ENCODE peak calls at places on chromosomes 7 and 10, in four cellular contexts. W is IMR-90, Y is H1, B is H9. D is an unnamed sample.

GRCh38 chr7:114508096-114508495 is 93.5 kb downstream of the FOXP2 start:
- DNase-seq in B (no peak), W (peak), Y (no peak), D (no peak)

GRCh38 chr7:151680810-151681209 is 161.1 kb upstream of the RHEB start:
- DNase-seq in B (no peak), W (peak), Y (no peak), D (no peak)

GRCh38 chr7:24926623-24927539 is 53.1 kb downstream of the OSBPL3 start:
- DNase-seq in Y (no peak), W (peak), B (no peak), D (peak)

GRCh38 chr7:6655636-6656385 is 18.7 kb downstream of the ZNF316 start:
- DNase-seq in W (no peak), Y (no peak), B (no peak), D (no peak)

GRCh38 chr7:74625446-74625845 is 32.1 kb upstream of the GTF2I start:
- DNase-seq in Y (no peak), W (peak), B (no peak), D (no peak)

GRCh38 chr7:105621617-105622016 is 40.3 kb upstream of the EFCAB10 start:
- DNase-seq in B (peak), Y (no peak), W (peak), D (no peak)

GRCh38 chr7:83970081-83970480 is 224.5 kb downstream of the SEMA3A start:
- DNase-seq in B (no peak), Y (no peak), W (no peak), D (no peak)

GRCh38 chr7:50953303-50953702 is 170.6 kb upstream of the GRB10 start:
- DNase-seq in W (no peak), Y (no peak), B (no peak), D (no peak)

GRCh38 chr10:133199488-133199885 is 30.5 kb upstream of the UTF1 start:
- DNase-seq in W (no peak), B (no peak), Y (no peak), D (no peak)

GRCh38 chr10:49833162-49833561 is 71.0 kb upstream of the OGDHL start:
- DNase-seq in W (no peak), Y (no peak), B (no peak), D (no peak)

GRCh38 chr10:24953350-24954074 is 1.1 kb upstream of the PRTFDC1 start:
- DNase-seq in B (no peak), W (peak), Y (no peak), D (no peak)

GRCh38 chr7:82444220-82445049 is 858 bp upstream of the CACNA2D1 start:
- DNase-seq in B (peak), W (no peak), Y (no peak), D (peak)

GRCh38 chr7:118696879-118697278 is 472.4 kb downstream of the ANKRD7 start:
- DNase-seq in Y (no peak), W (no peak), B (no peak), D (no peak)

GRCh38 chr10:125599194-125599593 is 83.8 kb downstream of the TEX36 start:
- DNase-seq in Y (no peak), B (no peak), W (no peak), D (no peak)
- H3K56ac ChIP-seq in Y (no peak), B (no peak), W (no peak), D (no peak)

GRCh38 chr10:78209987-78210386 is 176.3 kb downstream of the RPS24 start:
- DNase-seq in W (no peak), Y (no peak), B (no peak), D (no peak)
- H3K56ac ChIP-seq in W (no peak), Y (no peak), B (no peak), D (no peak)

DNA sequence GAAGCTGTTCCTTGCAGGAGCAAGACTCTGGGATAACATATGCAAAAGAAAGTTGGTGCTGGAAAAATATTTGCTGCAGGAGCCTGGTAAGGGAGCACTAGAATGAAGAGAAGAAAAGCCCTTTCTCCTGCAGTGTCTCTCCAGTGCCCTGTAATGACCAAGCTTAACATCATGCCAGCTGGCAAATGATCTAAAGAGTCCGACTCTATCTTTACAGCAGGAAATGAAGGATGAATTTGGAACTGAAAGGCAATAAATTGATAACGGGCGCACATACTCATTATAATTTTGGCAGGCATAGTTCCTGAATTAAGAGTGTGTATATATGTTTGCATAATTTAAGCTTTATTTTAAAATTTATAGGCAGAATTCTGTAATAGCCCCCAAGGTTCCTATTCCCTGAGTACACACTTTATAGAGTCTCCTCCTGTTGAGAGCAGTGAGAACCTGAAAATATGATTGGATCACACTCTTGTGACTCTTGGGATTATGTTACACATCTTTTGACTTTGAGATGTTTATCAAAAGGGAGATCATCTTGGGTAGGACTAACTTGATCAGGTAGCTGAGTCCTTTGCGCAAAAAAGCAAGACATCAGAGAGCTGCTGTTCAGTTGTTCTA is 299.0 kb upstream of the MBL2 start:
- DNase-seq in W (no peak), Y (no peak), B (no peak), D (no peak)
- H3K56ac ChIP-seq in W (no peak), Y (no peak), B (no peak), D (no peak)

GRCh38 chr7:155254018-155254417 is 43.7 kb upstream of the INSIG1 start:
- DNase-seq in W (no peak), Y (no peak), B (no peak), D (no peak)
- H3K56ac ChIP-seq in W (no peak), Y (no peak), B (no peak), D (no peak)

DNA sequence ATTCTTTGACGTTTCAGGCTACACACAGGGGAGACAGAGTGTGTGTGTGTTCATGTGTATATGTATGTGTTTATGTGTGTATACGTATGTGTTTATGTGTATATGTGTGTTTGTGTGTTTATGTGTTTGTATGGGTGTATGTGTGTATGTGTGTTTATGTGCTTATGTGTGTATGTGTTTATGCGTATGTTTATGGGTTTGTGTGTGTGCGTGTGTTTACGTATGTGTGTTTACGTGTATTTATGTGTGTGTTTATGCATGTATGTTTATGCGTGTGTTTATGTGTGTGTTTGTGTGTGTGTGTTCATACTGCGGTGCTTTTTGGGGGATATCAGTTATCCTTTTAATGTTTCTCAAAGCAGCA is 39.2 kb upstream of the CNPY1 start:
- DNase-seq in Y (no peak), B (no peak), W (no peak), D (no peak)
- H3K56ac ChIP-seq in Y (no peak), B (no peak), W (no peak), D (no peak)

DNA sequence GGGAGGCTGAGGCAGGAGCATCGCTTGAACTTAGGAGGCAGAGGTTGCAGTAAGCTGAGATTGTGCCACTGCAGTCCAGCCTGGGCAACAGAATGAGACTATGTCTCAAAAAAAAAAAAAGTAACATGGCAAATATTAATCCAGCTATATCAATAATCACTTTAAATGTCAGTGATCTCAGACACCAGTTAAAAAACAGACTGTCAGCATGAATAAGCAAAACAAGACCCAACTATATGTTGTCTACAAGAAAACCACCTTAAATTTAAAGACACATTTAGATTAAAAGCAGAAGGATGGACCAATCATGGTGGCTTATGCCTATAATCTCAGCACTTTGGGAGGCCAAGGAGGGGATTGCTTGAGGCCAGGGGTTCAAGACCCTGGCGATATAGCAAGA is 8.5 kb upstream of the ATE1 start:
- DNase-seq in Y (no peak), B (no peak), W (no peak), D (no peak)
- H3K56ac ChIP-seq in Y (no peak), B (no peak), W (no peak), D (no peak)

GRCh38 chr10:110771486-110771885 is 100.2 kb upstream of the PDCD4 start:
- DNase-seq in W (no peak), Y (no peak), B (no peak), D (no peak)
- H3K56ac ChIP-seq in W (no peak), Y (no peak), B (no peak), D (no peak)

GRCh38 chr7:80847895-80848294 is 71.0 kb downstream of the SEMA3C start:
- DNase-seq in W (peak), Y (no peak), B (no peak), D (no peak)
- H3K56ac ChIP-seq in W (no peak), Y (no peak), B (no peak), D (no peak)

DNA sequence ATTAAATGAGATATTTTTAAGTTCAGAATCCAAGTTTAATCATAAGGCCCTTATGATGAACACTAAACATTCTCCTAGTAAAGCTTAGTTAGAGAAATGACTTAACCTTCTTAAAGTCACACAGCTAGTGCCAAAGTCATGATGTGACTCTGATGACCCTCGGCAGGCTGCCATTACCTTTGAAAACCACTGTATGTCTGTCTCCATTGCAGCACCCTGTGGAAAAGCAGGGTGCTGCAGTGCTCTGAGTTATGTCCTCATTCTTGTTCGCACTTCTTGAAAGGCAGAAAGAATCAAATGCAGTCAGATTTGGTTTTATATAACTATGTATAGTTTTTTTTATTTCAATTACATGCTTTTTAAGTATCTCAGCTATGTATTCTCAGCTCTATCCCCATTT is 105.0 kb downstream of the PHTF2 start:
- DNase-seq in B (peak), Y (no peak), W (peak), D (peak)
- H3K56ac ChIP-seq in B (no peak), Y (no peak), W (no peak), D (no peak)

GRCh38 chr10:18527692-18528091 is 123.7 kb downstream of the NSUN6 start:
- DNase-seq in Y (no peak), B (no peak), W (peak), D (no peak)
- H3K56ac ChIP-seq in Y (no peak), B (no peak), W (no peak), D (no peak)